ENCODE peak calls at places on chromosomes 5 and 9, in nine cellular contexts. One of them, this sample, is unnamed.

GRCh38 chr5:171157233-171157632 is 151.8 kb upstream of the TLX3 start:
- DNase-seq in cardiac muscle cell: no peak
- DNase-seq in suprapubic skin: no peak
- DNase-seq in choroid plexus epithelial cell: peak; percentile 4
- DNase-seq in ovary: no peak
- DNase-seq in left lung: no peak
- DNase-seq in hepatocyte: no peak
- DNase-seq in AG04450: no peak
- DNase-seq in CD8-positive, alpha-beta T cell: no peak
- DNase-seq in this sample: no peak

GRCh38 chr5:96868603-96869371 is 7.5 kb upstream of the ERAP2 start:
- DNase-seq in cardiac muscle cell: peak; percentile 70
- DNase-seq in suprapubic skin: no peak
- DNase-seq in choroid plexus epithelial cell: peak; percentile 91
- DNase-seq in ovary: no peak
- DNase-seq in left lung: no peak
- DNase-seq in hepatocyte: peak; percentile 76
- DNase-seq in AG04450: peak; percentile 61
- DNase-seq in CD8-positive, alpha-beta T cell: no peak
- DNase-seq in this sample: peak; percentile 76

GRCh38 chr5:149860801-149861322 is 83.7 kb downstream of the PDE6A start:
- DNase-seq in cardiac muscle cell: no peak
- DNase-seq in suprapubic skin: no peak
- DNase-seq in choroid plexus epithelial cell: peak; percentile 28
- DNase-seq in ovary: no peak
- DNase-seq in left lung: no peak
- DNase-seq in hepatocyte: no peak
- DNase-seq in AG04450: no peak
- DNase-seq in CD8-positive, alpha-beta T cell: peak; percentile 15
- DNase-seq in this sample: no peak

GRCh38 chr5:151675225-151675955 is 11.3 kb downstream of the SPARC start:
- DNase-seq in cardiac muscle cell: no peak
- DNase-seq in suprapubic skin: no peak
- DNase-seq in choroid plexus epithelial cell: peak; percentile 84
- DNase-seq in ovary: no peak
- DNase-seq in left lung: no peak
- DNase-seq in hepatocyte: no peak
- DNase-seq in AG04450: no peak
- DNase-seq in CD8-positive, alpha-beta T cell: no peak
- DNase-seq in this sample: peak; percentile 84

GRCh38 chr5:140151068-140151718 is 23.8 kb upstream of the CYSTM1 start:
- DNase-seq in cardiac muscle cell: no peak
- DNase-seq in suprapubic skin: no peak
- DNase-seq in choroid plexus epithelial cell: no peak
- DNase-seq in ovary: no peak
- DNase-seq in left lung: no peak
- DNase-seq in hepatocyte: no peak
- DNase-seq in AG04450: no peak
- DNase-seq in CD8-positive, alpha-beta T cell: no peak
- DNase-seq in this sample: no peak

GRCh38 chr5:138303365-138303764 is 28.2 kb downstream of the CDC25C start:
- DNase-seq in cardiac muscle cell: no peak
- DNase-seq in suprapubic skin: no peak
- DNase-seq in choroid plexus epithelial cell: peak; percentile 56
- DNase-seq in ovary: no peak
- DNase-seq in left lung: no peak
- DNase-seq in hepatocyte: no peak
- DNase-seq in AG04450: peak; percentile 1
- DNase-seq in CD8-positive, alpha-beta T cell: no peak
- DNase-seq in this sample: peak; percentile 43

GRCh38 chr5:17852701-17853100 is 218.4 kb downstream of the TAF11L14 start:
- DNase-seq in cardiac muscle cell: no peak
- DNase-seq in suprapubic skin: no peak
- DNase-seq in choroid plexus epithelial cell: no peak
- DNase-seq in ovary: no peak
- DNase-seq in left lung: no peak
- DNase-seq in hepatocyte: no peak
- DNase-seq in AG04450: no peak
- DNase-seq in CD8-positive, alpha-beta T cell: no peak
- DNase-seq in this sample: no peak

GRCh38 chr5:98474802-98475201 is 298.7 kb upstream of the RGMB start:
- DNase-seq in cardiac muscle cell: no peak
- DNase-seq in suprapubic skin: no peak
- DNase-seq in choroid plexus epithelial cell: peak; percentile 19
- DNase-seq in ovary: no peak
- DNase-seq in left lung: no peak
- DNase-seq in hepatocyte: no peak
- DNase-seq in AG04450: no peak
- DNase-seq in CD8-positive, alpha-beta T cell: no peak
- DNase-seq in this sample: peak; percentile 74

GRCh38 chr9:93194584-93194983 is 10.6 kb downstream of the WNK2 start:
- DNase-seq in cardiac muscle cell: no peak
- DNase-seq in suprapubic skin: no peak
- DNase-seq in choroid plexus epithelial cell: no peak
- DNase-seq in ovary: no peak
- DNase-seq in left lung: no peak
- DNase-seq in hepatocyte: no peak
- DNase-seq in AG04450: no peak
- DNase-seq in CD8-positive, alpha-beta T cell: no peak
- DNase-seq in this sample: no peak

GRCh38 chr9:18580146-18580545 is 106.2 kb downstream of the ADAMTSL1 start:
- DNase-seq in cardiac muscle cell: no peak
- DNase-seq in suprapubic skin: no peak
- DNase-seq in choroid plexus epithelial cell: no peak
- DNase-seq in ovary: no peak
- DNase-seq in left lung: no peak
- DNase-seq in hepatocyte: no peak
- DNase-seq in AG04450: no peak
- DNase-seq in CD8-positive, alpha-beta T cell: no peak
- DNase-seq in this sample: no peak

GRCh38 chr9:105887679-105888078 is 193.3 kb downstream of the TMEM38B start:
- DNase-seq in cardiac muscle cell: peak; percentile 18
- DNase-seq in suprapubic skin: no peak
- DNase-seq in choroid plexus epithelial cell: no peak
- DNase-seq in ovary: no peak
- DNase-seq in left lung: no peak
- DNase-seq in hepatocyte: no peak
- DNase-seq in AG04450: no peak
- DNase-seq in CD8-positive, alpha-beta T cell: no peak
- DNase-seq in this sample: no peak

GRCh38 chr9:69637801-69638200 is 34.4 kb downstream of the APBA1 start:
- DNase-seq in cardiac muscle cell: no peak
- DNase-seq in suprapubic skin: no peak
- DNase-seq in choroid plexus epithelial cell: peak; percentile 41
- DNase-seq in ovary: no peak
- DNase-seq in left lung: no peak
- DNase-seq in hepatocyte: no peak
- DNase-seq in AG04450: no peak
- DNase-seq in CD8-positive, alpha-beta T cell: no peak
- DNase-seq in this sample: peak; percentile 12

GRCh38 chr5:133612021-133612860 is at the start of gene FSTL4:
- DNase-seq in cardiac muscle cell: peak; percentile 56
- DNase-seq in suprapubic skin: no peak
- DNase-seq in choroid plexus epithelial cell: no peak
- DNase-seq in ovary: no peak
- DNase-seq in left lung: peak; percentile 89
- DNase-seq in hepatocyte: peak; percentile 68
- DNase-seq in AG04450: no peak
- DNase-seq in CD8-positive, alpha-beta T cell: no peak
- DNase-seq in this sample: no peak
- H3K4me3 ChIP-seq in cardiac muscle cell: peak within 1 kb of the TSS; percentile 36
- H3K4me3 ChIP-seq in suprapubic skin: peak within 1 kb of the TSS; percentile 57
- H3K4me3 ChIP-seq in choroid plexus epithelial cell: no peak within 1 kb of the TSS
- H3K4me3 ChIP-seq in ovary: no peak within 1 kb of the TSS
- H3K4me3 ChIP-seq in left lung: peak within 1 kb of the TSS; percentile 13
- H3K4me3 ChIP-seq in hepatocyte: peak within 1 kb of the TSS; percentile 41
- H3K4me3 ChIP-seq in AG04450: no peak within 1 kb of the TSS
- H3K4me3 ChIP-seq in CD8-positive, alpha-beta T cell: peak within 1 kb of the TSS; percentile 54
- H3K4me3 ChIP-seq in this sample: no peak within 1 kb of the TSS

GRCh38 chr5:82354543-82354942 is 76.4 kb upstream of the RPS23 start:
- DNase-seq in cardiac muscle cell: no peak
- DNase-seq in suprapubic skin: no peak
- DNase-seq in choroid plexus epithelial cell: no peak
- DNase-seq in ovary: no peak
- DNase-seq in left lung: no peak
- DNase-seq in hepatocyte: no peak
- DNase-seq in AG04450: no peak
- DNase-seq in CD8-positive, alpha-beta T cell: no peak
- DNase-seq in this sample: no peak

GRCh38 chr5:82351754-82352145 is 73.6 kb upstream of the RPS23 start:
- DNase-seq in cardiac muscle cell: peak; percentile 78
- DNase-seq in suprapubic skin: no peak
- DNase-seq in choroid plexus epithelial cell: peak; percentile 93
- DNase-seq in ovary: no peak
- DNase-seq in left lung: no peak
- DNase-seq in hepatocyte: peak; percentile 75
- DNase-seq in AG04450: peak; percentile 53
- DNase-seq in CD8-positive, alpha-beta T cell: no peak
- DNase-seq in this sample: peak; percentile 82

GRCh38 chr5:82349651-82350050 is 71.5 kb upstream of the RPS23 start:
- DNase-seq in cardiac muscle cell: peak; percentile 54
- DNase-seq in suprapubic skin: no peak
- DNase-seq in choroid plexus epithelial cell: no peak
- DNase-seq in ovary: no peak
- DNase-seq in left lung: no peak
- DNase-seq in hepatocyte: peak; percentile 32
- DNase-seq in AG04450: no peak
- DNase-seq in CD8-positive, alpha-beta T cell: peak; percentile 39
- DNase-seq in this sample: no peak

GRCh38 chr5:82353522-82353921 is 75.4 kb upstream of the RPS23 start:
- DNase-seq in cardiac muscle cell: no peak
- DNase-seq in suprapubic skin: no peak
- DNase-seq in choroid plexus epithelial cell: no peak
- DNase-seq in ovary: no peak
- DNase-seq in left lung: no peak
- DNase-seq in hepatocyte: no peak
- DNase-seq in AG04450: no peak
- DNase-seq in CD8-positive, alpha-beta T cell: no peak
- DNase-seq in this sample: no peak

GRCh38 chr5:82352146-82352791 is 74.1 kb upstream of the RPS23 start:
- DNase-seq in cardiac muscle cell: no peak
- DNase-seq in suprapubic skin: no peak
- DNase-seq in choroid plexus epithelial cell: no peak
- DNase-seq in ovary: no peak
- DNase-seq in left lung: no peak
- DNase-seq in hepatocyte: no peak
- DNase-seq in AG04450: no peak
- DNase-seq in CD8-positive, alpha-beta T cell: no peak
- DNase-seq in this sample: no peak
- TF ChIP-seq CTCF in cardiac muscle cell: no peak
- TF ChIP-seq CTCF in suprapubic skin: no peak
- TF ChIP-seq CTCF in choroid plexus epithelial cell: no peak
- TF ChIP-seq CTCF in ovary: no peak
- TF ChIP-seq CTCF in left lung: no peak
- TF ChIP-seq CTCF in hepatocyte: no peak
- TF ChIP-seq CTCF in AG04450: no peak
- TF ChIP-seq CTCF in CD8-positive, alpha-beta T cell: no peak
- TF ChIP-seq CTCF in this sample: no peak

GRCh38 chr5:73853091-73853490 is 227.1 kb downstream of the ARHGEF28 start:
- DNase-seq in cardiac muscle cell: no peak
- DNase-seq in suprapubic skin: no peak
- DNase-seq in choroid plexus epithelial cell: peak; percentile 41
- DNase-seq in ovary: no peak
- DNase-seq in left lung: no peak
- DNase-seq in hepatocyte: no peak
- DNase-seq in AG04450: peak; percentile 11
- DNase-seq in CD8-positive, alpha-beta T cell: no peak
- DNase-seq in this sample: peak; percentile 45

GRCh38 chr5:73856972-73857371 is 231.0 kb downstream of the ARHGEF28 start:
- DNase-seq in cardiac muscle cell: no peak
- DNase-seq in suprapubic skin: no peak
- DNase-seq in choroid plexus epithelial cell: peak; percentile 47
- DNase-seq in ovary: no peak
- DNase-seq in left lung: no peak
- DNase-seq in hepatocyte: no peak
- DNase-seq in AG04450: no peak
- DNase-seq in CD8-positive, alpha-beta T cell: no peak
- DNase-seq in this sample: peak; percentile 43

GRCh38 chr5:73857446-73857845 is 231.4 kb downstream of the ARHGEF28 start:
- DNase-seq in cardiac muscle cell: no peak
- DNase-seq in suprapubic skin: no peak
- DNase-seq in choroid plexus epithelial cell: no peak
- DNase-seq in ovary: no peak
- DNase-seq in left lung: no peak
- DNase-seq in hepatocyte: no peak
- DNase-seq in AG04450: no peak
- DNase-seq in CD8-positive, alpha-beta T cell: no peak
- DNase-seq in this sample: no peak

DNA sequence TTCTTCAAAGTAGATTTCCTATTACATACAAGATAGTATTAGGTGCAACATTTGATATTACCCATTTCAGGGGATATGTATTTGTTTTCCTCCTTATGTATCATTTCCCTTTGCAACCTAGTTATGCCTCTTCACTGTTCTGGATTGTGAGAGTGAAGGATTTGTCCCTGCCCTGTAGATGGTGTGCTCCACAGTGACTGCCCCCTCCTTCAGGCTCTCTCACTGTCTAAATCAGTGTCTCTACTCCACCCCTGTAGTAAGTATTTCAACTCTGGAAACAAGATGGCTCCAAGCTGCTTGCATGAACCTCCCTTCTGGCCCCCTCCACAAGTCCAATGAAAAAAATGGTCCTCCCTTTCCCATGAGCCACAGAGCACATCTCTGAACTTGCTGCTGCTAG is 225.8 kb downstream of the ARHGEF28 start:
- DNase-seq in cardiac muscle cell: no peak
- DNase-seq in suprapubic skin: no peak
- DNase-seq in choroid plexus epithelial cell: no peak
- DNase-seq in ovary: no peak
- DNase-seq in left lung: no peak
- DNase-seq in hepatocyte: no peak
- DNase-seq in AG04450: no peak
- DNase-seq in CD8-positive, alpha-beta T cell: no peak
- DNase-seq in this sample: no peak
- H3K4me3 ChIP-seq in cardiac muscle cell: no peak overlapping the region
- H3K4me3 ChIP-seq in suprapubic skin: no peak overlapping the region
- H3K4me3 ChIP-seq in choroid plexus epithelial cell: no peak overlapping the region
- H3K4me3 ChIP-seq in ovary: no peak overlapping the region
- H3K4me3 ChIP-seq in left lung: no peak overlapping the region
- H3K4me3 ChIP-seq in hepatocyte: no peak overlapping the region
- H3K4me3 ChIP-seq in AG04450: no peak overlapping the region
- H3K4me3 ChIP-seq in CD8-positive, alpha-beta T cell: no peak overlapping the region
- H3K4me3 ChIP-seq in this sample: no peak overlapping the region

DNA sequence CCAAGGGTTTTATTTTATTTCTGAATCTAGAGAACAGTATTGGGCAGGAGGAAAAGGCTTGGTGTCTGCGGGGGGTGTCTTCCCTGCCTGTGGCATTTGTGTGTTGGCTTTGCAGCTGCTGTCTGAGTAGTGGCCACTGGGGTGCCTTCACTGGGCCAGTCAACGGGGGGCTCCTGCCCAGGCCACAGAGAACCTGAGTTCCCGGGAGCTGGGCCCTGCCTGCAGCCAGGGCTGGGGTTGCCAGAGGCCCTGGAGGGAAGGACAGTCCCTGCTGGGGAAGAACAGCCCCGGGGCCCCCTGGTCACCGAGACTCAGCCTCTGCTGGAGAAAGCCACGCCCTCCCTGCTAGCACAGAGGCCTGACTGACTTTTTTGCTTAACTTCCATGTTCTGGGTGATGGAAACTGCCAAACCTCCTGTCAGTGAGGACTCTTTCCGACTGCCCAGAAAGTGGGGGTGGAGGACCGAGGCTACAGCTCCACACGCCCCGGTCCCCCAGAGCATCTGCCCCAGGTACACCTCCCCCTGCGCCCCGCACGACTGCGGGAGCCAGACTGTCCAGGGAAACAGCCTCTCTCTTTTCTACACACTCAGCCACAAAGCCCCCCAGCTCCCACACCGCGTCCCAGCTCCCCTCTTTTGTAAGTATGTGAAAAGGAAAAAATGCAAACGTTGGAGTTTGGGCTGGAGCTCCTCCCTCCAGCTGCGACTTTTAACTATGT is 133.4 kb downstream of the DAB2IP start:
- DNase-seq in cardiac muscle cell: no peak
- DNase-seq in suprapubic skin: no peak
- DNase-seq in choroid plexus epithelial cell: no peak
- DNase-seq in ovary: no peak
- DNase-seq in left lung: peak; percentile 61
- DNase-seq in hepatocyte: peak; percentile 21
- DNase-seq in AG04450: no peak
- DNase-seq in CD8-positive, alpha-beta T cell: no peak
- DNase-seq in this sample: no peak
- TF ChIP-seq CTCF in cardiac muscle cell: no peak
- TF ChIP-seq CTCF in suprapubic skin: no peak
- TF ChIP-seq CTCF in choroid plexus epithelial cell: peak; percentile 34
- TF ChIP-seq CTCF in ovary: no peak
- TF ChIP-seq CTCF in left lung: no peak
- TF ChIP-seq CTCF in hepatocyte: no peak
- TF ChIP-seq CTCF in AG04450: peak; percentile 15
- TF ChIP-seq CTCF in CD8-positive, alpha-beta T cell: no peak
- TF ChIP-seq CTCF in this sample: no peak

This sample was measured in fibroblast of villous mesenchyme.